ENCODE peak calls at places on chromosomes 11 and 22, in five cellular contexts. One of them, this sample, is unnamed.

GRCh38 chr11:112509300-112509699 is 248.6 kb upstream of the PLET1 start:
- DNase-seq in tibial artery: no peak
- DNase-seq in AG09309: no peak
- DNase-seq in CD8-positive, alpha-beta T cell: no peak
- DNase-seq in A549: no peak
- DNase-seq in this sample: no peak

GRCh38 chr11:126404367-126404766 is 48.9 kb downstream of the ST3GAL4 start:
- DNase-seq in tibial artery: no peak
- DNase-seq in AG09309: no peak
- DNase-seq in CD8-positive, alpha-beta T cell: no peak
- DNase-seq in A549: no peak
- DNase-seq in this sample: no peak

GRCh38 chr11:129312741-129313587 is 62.7 kb upstream of the BARX2 start:
- DNase-seq in tibial artery: no peak
- DNase-seq in AG09309: no peak
- DNase-seq in CD8-positive, alpha-beta T cell: no peak
- DNase-seq in A549: no peak
- DNase-seq in this sample: no peak

GRCh38 chr22:22391543-22391942 is 117.0 kb downstream of the ZNF280B start:
- DNase-seq in tibial artery: no peak
- DNase-seq in AG09309: no peak
- DNase-seq in CD8-positive, alpha-beta T cell: no peak
- DNase-seq in A549: no peak
- DNase-seq in this sample: no peak

GRCh38 chr11:5712507-5712906 is 22.9 kb downstream of the TRIM22 start:
- DNase-seq in tibial artery: no peak
- DNase-seq in AG09309: no peak
- DNase-seq in CD8-positive, alpha-beta T cell: no peak
- DNase-seq in A549: peak; percentile 18
- DNase-seq in this sample: no peak

GRCh38 chr11:59641156-59641555 is 25.6 kb upstream of the OSBP start:
- DNase-seq in tibial artery: no peak
- DNase-seq in AG09309: no peak
- DNase-seq in CD8-positive, alpha-beta T cell: no peak
- DNase-seq in A549: no peak
- DNase-seq in this sample: no peak

GRCh38 chr11:12789054-12789453 is 114.8 kb downstream of the TEAD1 start:
- DNase-seq in tibial artery: no peak
- DNase-seq in AG09309: no peak
- DNase-seq in CD8-positive, alpha-beta T cell: no peak
- DNase-seq in A549: no peak
- DNase-seq in this sample: no peak

GRCh38 chr11:13487661-13488030 is 8.2 kb downstream of the PTH start:
- DNase-seq in tibial artery: no peak
- DNase-seq in AG09309: no peak
- DNase-seq in CD8-positive, alpha-beta T cell: no peak
- DNase-seq in A549: peak; percentile 49
- DNase-seq in this sample: no peak

GRCh38 chr11:84097186-84097585 is 811.0 kb upstream of the CCDC90B start:
- DNase-seq in tibial artery: no peak
- DNase-seq in AG09309: no peak
- DNase-seq in CD8-positive, alpha-beta T cell: no peak
- DNase-seq in A549: no peak
- DNase-seq in this sample: no peak

GRCh38 chr11:16770016-16770415 is 31.6 kb downstream of the C11orf58 start:
- DNase-seq in tibial artery: no peak
- DNase-seq in AG09309: no peak
- DNase-seq in CD8-positive, alpha-beta T cell: no peak
- DNase-seq in A549: no peak
- DNase-seq in this sample: no peak

GRCh38 chr11:128610765-128611617 is 23.6 kb upstream of the ETS1 start:
- DNase-seq in tibial artery: no peak
- DNase-seq in AG09309: no peak
- DNase-seq in CD8-positive, alpha-beta T cell: peak; percentile 60
- DNase-seq in A549: no peak
- DNase-seq in this sample: no peak

GRCh38 chr22:30347255-30347892 is 9.3 kb downstream of the SF3A1 start:
- DNase-seq in tibial artery: no peak
- DNase-seq in AG09309: no peak
- DNase-seq in CD8-positive, alpha-beta T cell: no peak
- DNase-seq in A549: no peak
- DNase-seq in this sample: no peak

GRCh38 chr11:27563201-27563600 is 56.6 kb upstream of the LIN7C start:
- DNase-seq in tibial artery: no peak
- DNase-seq in AG09309: no peak
- DNase-seq in CD8-positive, alpha-beta T cell: no peak
- DNase-seq in A549: no peak
- DNase-seq in this sample: no peak

GRCh38 chr11:93570759-93571413 is 27.7 kb upstream of the SMCO4 start:
- DNase-seq in tibial artery: no peak
- DNase-seq in AG09309: peak; percentile 41
- DNase-seq in CD8-positive, alpha-beta T cell: no peak
- DNase-seq in A549: peak; percentile 35
- DNase-seq in this sample: no peak

GRCh38 chr11:95301497-95301896 is 70.5 kb upstream of the SESN3 start:
- DNase-seq in tibial artery: no peak
- DNase-seq in AG09309: no peak
- DNase-seq in CD8-positive, alpha-beta T cell: no peak
- DNase-seq in A549: no peak
- DNase-seq in this sample: no peak

GRCh38 chr11:75520688-75521087 is 5.1 kb downstream of the GDPD5 start:
- DNase-seq in tibial artery: no peak
- DNase-seq in AG09309: no peak
- DNase-seq in CD8-positive, alpha-beta T cell: no peak
- DNase-seq in A549: no peak
- DNase-seq in this sample: no peak

GRCh38 chr11:15841898-15842297 is 514.4 kb downstream of the SOX6 start:
- DNase-seq in tibial artery: no peak
- DNase-seq in AG09309: no peak
- DNase-seq in CD8-positive, alpha-beta T cell: no peak
- DNase-seq in A549: no peak
- DNase-seq in this sample: no peak

GRCh38 chr11:8233691-8234424 is 29.8 kb downstream of the LMO1 start:
- DNase-seq in tibial artery: no peak
- DNase-seq in AG09309: no peak
- DNase-seq in CD8-positive, alpha-beta T cell: no peak
- DNase-seq in A549: peak; percentile 78
- DNase-seq in this sample: peak; percentile 81

GRCh38 chr11:41115066-41115465 is 344.4 kb downstream of the LRRC4C start:
- DNase-seq in tibial artery: no peak
- DNase-seq in AG09309: no peak
- DNase-seq in CD8-positive, alpha-beta T cell: no peak
- DNase-seq in A549: no peak
- DNase-seq in this sample: no peak

GRCh38 chr22:43172191-43172590 is 14.7 kb downstream of the TTLL12 start:
- DNase-seq in tibial artery: no peak
- DNase-seq in AG09309: no peak
- DNase-seq in CD8-positive, alpha-beta T cell: no peak
- DNase-seq in A549: no peak
- DNase-seq in this sample: peak; percentile 48

GRCh38 chr22:43169310-43170130 is 17.4 kb downstream of the TTLL12 start:
- DNase-seq in tibial artery: no peak
- DNase-seq in AG09309: no peak
- DNase-seq in CD8-positive, alpha-beta T cell: no peak
- DNase-seq in A549: no peak
- DNase-seq in this sample: peak; percentile 59

GRCh38 chr22:43170131-43170480 is 16.8 kb downstream of the TTLL12 start:
- DNase-seq in tibial artery: no peak
- DNase-seq in AG09309: no peak
- DNase-seq in CD8-positive, alpha-beta T cell: no peak
- DNase-seq in A549: no peak
- DNase-seq in this sample: peak; percentile 61

GRCh38 chr22:43171607-43172006 is 15.3 kb downstream of the TTLL12 start:
- DNase-seq in tibial artery: no peak
- DNase-seq in AG09309: no peak
- DNase-seq in CD8-positive, alpha-beta T cell: no peak
- DNase-seq in A549: no peak
- DNase-seq in this sample: peak; percentile 59

DNA sequence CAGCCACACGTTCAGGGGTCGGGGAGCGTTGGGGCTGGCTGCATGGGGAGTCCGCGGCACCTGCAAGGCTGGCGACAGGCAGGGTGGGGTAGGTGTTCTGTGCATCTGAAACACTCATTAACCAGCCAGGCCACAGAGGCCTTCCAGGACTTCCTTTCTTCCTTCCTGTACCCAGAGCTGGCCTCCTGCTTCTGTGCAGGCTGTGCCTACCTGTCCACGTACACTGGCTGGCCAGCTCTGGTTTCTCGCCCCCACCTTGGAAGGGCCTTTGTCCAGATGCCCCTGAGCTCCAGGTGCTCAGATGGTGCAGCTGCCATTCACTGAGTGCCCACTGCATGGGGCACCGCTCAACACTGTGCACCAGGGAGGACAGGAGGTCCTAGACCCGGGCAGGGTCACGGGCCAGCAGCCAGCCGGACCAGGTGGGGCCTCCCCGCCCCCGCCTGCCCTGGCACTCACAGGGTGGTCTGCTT is 15.9 kb downstream of the TTLL12 start:
- DNase-seq in tibial artery: no peak
- DNase-seq in AG09309: no peak
- DNase-seq in CD8-positive, alpha-beta T cell: no peak
- DNase-seq in A549: no peak
- DNase-seq in this sample: peak; percentile 55
- H3K4me3 ChIP-seq in tibial artery: no peak overlapping the region
- H3K4me3 ChIP-seq in AG09309: no peak overlapping the region
- H3K4me3 ChIP-seq in CD8-positive, alpha-beta T cell: no peak overlapping the region
- H3K4me3 ChIP-seq in A549: no peak overlapping the region
- H3K4me3 ChIP-seq in this sample: no peak overlapping the region

DNA sequence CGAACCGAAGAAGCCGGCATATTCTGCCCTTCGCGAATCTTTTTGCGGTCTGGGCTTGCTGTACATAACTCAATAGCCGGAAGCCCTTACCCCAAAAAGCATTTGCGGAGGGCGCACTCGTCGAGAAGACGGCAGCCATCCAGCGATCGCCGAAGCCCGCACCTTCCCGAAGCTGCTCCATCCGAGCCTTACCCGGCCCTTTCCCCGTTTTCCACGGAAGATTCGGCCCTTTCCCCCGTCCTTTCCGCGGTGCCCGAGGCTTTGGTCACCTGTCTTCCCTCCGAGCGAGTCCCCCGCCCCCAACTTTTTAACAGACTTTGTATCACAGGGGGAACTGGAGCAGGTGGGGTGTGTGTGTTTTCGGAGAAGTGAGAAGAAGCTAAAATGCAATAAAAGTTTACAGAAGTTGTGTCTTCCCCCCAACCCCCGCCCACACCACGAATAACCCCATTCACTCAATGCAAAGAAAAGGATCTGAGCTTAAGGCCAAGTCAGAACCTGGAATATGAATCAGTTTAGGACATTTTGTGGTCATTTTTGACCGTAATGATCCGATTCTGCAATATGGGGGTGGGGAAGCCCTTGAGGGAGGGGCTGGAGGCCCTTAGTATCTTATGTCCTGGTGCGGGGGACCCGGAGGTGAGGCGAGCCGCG is 99.0 kb upstream of the HSD17B12 start:
- DNase-seq in tibial artery: no peak
- DNase-seq in AG09309: no peak
- DNase-seq in CD8-positive, alpha-beta T cell: no peak
- DNase-seq in A549: no peak
- DNase-seq in this sample: peak; percentile 64
- H3K4me3 ChIP-seq in tibial artery: no peak overlapping the region
- H3K4me3 ChIP-seq in AG09309: no peak overlapping the region
- H3K4me3 ChIP-seq in CD8-positive, alpha-beta T cell: no peak overlapping the region
- H3K4me3 ChIP-seq in A549: peak overlapping the region; percentile 65
- H3K4me3 ChIP-seq in this sample: no peak overlapping the region

GRCh38 chr11:109553284-109553683 is 131.3 kb downstream of the C11orf87 start:
- DNase-seq in tibial artery: no peak
- DNase-seq in AG09309: no peak
- DNase-seq in CD8-positive, alpha-beta T cell: no peak
- DNase-seq in A549: no peak
- DNase-seq in this sample: no peak

GRCh38 chr11:109552376-109552775 is 130.4 kb downstream of the C11orf87 start:
- DNase-seq in tibial artery: no peak
- DNase-seq in AG09309: no peak
- DNase-seq in CD8-positive, alpha-beta T cell: no peak
- DNase-seq in A549: no peak
- DNase-seq in this sample: no peak

GRCh38 chr11:109547356-109548027 is 125.5 kb downstream of the C11orf87 start:
- DNase-seq in tibial artery: no peak
- DNase-seq in AG09309: peak; percentile 71
- DNase-seq in CD8-positive, alpha-beta T cell: no peak
- DNase-seq in A549: no peak
- DNase-seq in this sample: no peak
- H3K4me3 ChIP-seq in tibial artery: no peak overlapping the region
- H3K4me3 ChIP-seq in AG09309: no peak overlapping the region
- H3K4me3 ChIP-seq in CD8-positive, alpha-beta T cell: no peak overlapping the region
- H3K4me3 ChIP-seq in A549: no peak overlapping the region
- H3K4me3 ChIP-seq in this sample: no peak overlapping the region

GRCh38 chr22:48417143-48418070 is 1410.3 kb downstream of the BRD1 start:
- DNase-seq in tibial artery: no peak
- DNase-seq in AG09309: no peak
- DNase-seq in CD8-positive, alpha-beta T cell: no peak
- DNase-seq in A549: no peak
- DNase-seq in this sample: peak; percentile 63
- H3K4me3 ChIP-seq in tibial artery: no peak overlapping the region
- H3K4me3 ChIP-seq in AG09309: no peak overlapping the region
- H3K4me3 ChIP-seq in CD8-positive, alpha-beta T cell: no peak overlapping the region
- H3K4me3 ChIP-seq in A549: no peak overlapping the region
- H3K4me3 ChIP-seq in this sample: no peak overlapping the region

DNA sequence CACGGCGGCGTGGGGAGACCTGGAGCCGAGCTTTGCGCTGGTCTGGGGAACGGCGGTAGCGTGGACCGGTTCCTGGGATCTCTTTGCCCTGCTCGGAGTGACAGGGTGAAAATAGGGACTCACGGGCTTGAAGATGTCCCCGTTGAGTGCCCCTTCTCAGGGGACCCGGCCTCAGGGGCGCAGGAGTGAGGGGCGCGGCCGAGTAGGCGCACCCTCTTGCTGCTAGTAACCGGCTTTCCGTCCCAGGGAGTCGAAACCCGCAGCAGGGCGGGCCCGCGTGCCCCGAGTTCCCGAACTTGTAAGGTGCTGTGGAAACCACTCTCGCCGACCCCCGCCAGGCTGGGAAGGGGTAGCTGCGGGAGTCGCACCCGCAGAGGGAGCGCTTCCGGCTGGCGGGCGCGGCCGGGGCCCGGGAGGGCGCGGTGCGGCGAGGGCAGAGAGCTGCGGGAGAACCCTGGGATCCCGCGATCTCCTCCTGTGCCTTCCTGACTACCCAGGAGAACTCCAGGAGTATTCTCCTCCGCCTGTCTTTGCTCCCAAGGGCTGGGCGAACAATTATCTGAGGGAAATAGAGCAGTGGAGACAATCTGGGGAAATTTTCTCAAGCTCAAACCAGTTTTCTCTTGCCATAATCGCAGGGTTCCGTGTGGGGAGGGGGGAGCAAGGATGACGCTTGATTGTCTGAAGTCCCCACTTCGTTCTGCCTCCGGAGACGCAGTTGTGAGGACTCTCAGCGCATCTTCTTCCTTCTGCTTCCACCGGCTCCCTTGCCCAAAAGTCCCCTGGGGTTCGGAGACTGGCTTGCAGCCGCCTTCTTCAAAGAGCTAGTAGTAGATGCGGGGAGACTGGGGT is 673 bp downstream of the NELL1 start:
- DNase-seq in tibial artery: no peak
- DNase-seq in AG09309: no peak
- DNase-seq in CD8-positive, alpha-beta T cell: no peak
- DNase-seq in A549: no peak
- DNase-seq in this sample: peak; percentile 70
- H3K4me3 ChIP-seq in tibial artery: no peak overlapping the region
- H3K4me3 ChIP-seq in AG09309: no peak overlapping the region
- H3K4me3 ChIP-seq in CD8-positive, alpha-beta T cell: no peak overlapping the region
- H3K4me3 ChIP-seq in A549: peak overlapping the region; percentile 43
- H3K4me3 ChIP-seq in this sample: peak overlapping the region; percentile 61

This sample was measured in kidney.